ENCODE peak calls at places on chromosomes 2 and 18, in ten cellular contexts. F is hepatocyte; M is AG08396; C is stimulated activated CD8-positive, alpha-beta memory T cell treated with anti-CD3 and anti-CD28 coated beads, Interleukin-15, amount 100 ng/mL, for 24 hours; O is T-helper 9 cell; W is anterior cingulate cortex; J is CD4-positive, alpha-beta memory T cell; T is Right ventricle myocardium superior; G is NCI-H1417; L is mammary epithelial cell. E is an unnamed sample.

GRCh38 chr18:5107990-5108389 is 89.1 kb downstream of the AKAIN1 start:
- DNase-seq in W (no peak), M (no peak), T (no peak), O (no peak), G (no peak), J (no peak), F (peak; percentile 32), L (no peak), C (no peak), E (peak; percentile 8)

GRCh38 chr2:192146069-192147006 is 48.4 kb downstream of the TMEFF2 start:
- DNase-seq in L (peak; percentile 53), G (no peak), C (no peak), O (no peak), T (no peak), W (no peak), F (no peak), J (no peak), M (peak; percentile 18), E (peak; percentile 62)

GRCh38 chr2:127166221-127166860 is 53.8 kb downstream of the CYP27C1 start:
- DNase-seq in W (no peak), F (no peak), L (no peak), J (no peak), M (no peak), C (no peak), T (no peak), G (no peak), O (no peak), E (no peak)

GRCh38 chr2:54522624-54523281 is 66.6 kb downstream of the SPTBN1 start:
- DNase-seq in W (no peak), M (peak; percentile 38), G (peak; percentile 73), T (no peak), C (peak; percentile 10), J (peak; percentile 70), F (peak; percentile 88), O (peak; percentile 46), L (peak; percentile 72), E (peak; percentile 67)

GRCh38 chr2:48332286-48332685 is 197.7 kb upstream of the STON1 start:
- DNase-seq in F (no peak), T (no peak), W (no peak), J (no peak), G (no peak), C (no peak), M (no peak), O (no peak), L (peak; percentile 15), E (no peak)

GRCh38 chr2:128396500-128396891 is 77.8 kb upstream of the HS6ST1 start:
- DNase-seq in J (no peak), G (no peak), W (no peak), F (peak; percentile 39), L (peak; percentile 32), O (no peak), C (no peak), M (no peak), T (no peak), E (peak; percentile 55)

GRCh38 chr2:29459445-29460179 is 344.4 kb downstream of the CLIP4 start:
- DNase-seq in W (no peak), O (no peak), F (peak; percentile 29), T (no peak), G (no peak), J (no peak), C (no peak), L (peak; percentile 57), M (peak; percentile 56), E (peak; percentile 68)

GRCh38 chr2:174246944-174247381 is 1.4 kb downstream of the OLA1 start:
- DNase-seq in L (no peak), C (no peak), G (no peak), M (no peak), T (no peak), J (no peak), F (no peak), O (no peak), W (no peak), E (no peak)

GRCh38 chr2:45184606-45185005 is 175.4 kb upstream of the SIX2 start:
- DNase-seq in G (no peak), W (no peak), M (no peak), T (no peak), C (no peak), O (no peak), F (no peak), J (no peak), L (peak; percentile 91), E (peak; percentile 86)

GRCh38 chr2:95275601-95276243 is 1.5 kb downstream of the PROM2 start:
- DNase-seq in J (no peak), W (no peak), T (peak; percentile 34), F (no peak), L (peak; percentile 64), C (no peak), O (no peak), M (no peak), G (no peak), E (no peak)

E was measured in foreskin keratinocyte.